ENCODE peak calls at places on chromosomes 1 and 21, in four cellular contexts. One of them, this sample, is unnamed.

GRCh38 chr1:108661030-108661609 is at the start of gene HENMT1:
- DNase-seq in tibial artery: peak
- DNase-seq in AG08396: peak
- DNase-seq in Ammon's horn: peak
- DNase-seq in this sample: peak

GRCh38 chr1:26907071-26907922 is 6.5 kb downstream of the NR0B2 start:
- DNase-seq in Ammon's horn: no peak
- DNase-seq in AG08396: peak
- DNase-seq in tibial artery: no peak
- DNase-seq in this sample: no peak

GRCh38 chr1:83028467-83028866 is 970.5 kb downstream of the TTLL7 start:
- DNase-seq in tibial artery: no peak
- DNase-seq in AG08396: no peak
- DNase-seq in Ammon's horn: no peak
- DNase-seq in this sample: no peak

GRCh38 chr1:228181105-228181504 is 15.5 kb downstream of the IBA57 start:
- DNase-seq in tibial artery: no peak
- DNase-seq in AG08396: no peak
- DNase-seq in Ammon's horn: no peak
- DNase-seq in this sample: no peak

GRCh38 chr1:12010751-12011570 is 8.3 kb upstream of the MIIP start:
- DNase-seq in tibial artery: no peak
- DNase-seq in AG08396: no peak
- DNase-seq in Ammon's horn: no peak
- DNase-seq in this sample: no peak

GRCh38 chr1:6554907-6555778 is at the start of gene TAS1R1:
- DNase-seq in tibial artery: peak
- DNase-seq in AG08396: peak
- DNase-seq in Ammon's horn: peak
- DNase-seq in this sample: peak

GRCh38 chr1:38656741-38657140 is 202.8 kb downstream of the RRAGC start:
- DNase-seq in AG08396: no peak
- DNase-seq in tibial artery: no peak
- DNase-seq in Ammon's horn: no peak
- DNase-seq in this sample: no peak

GRCh38 chr1:29251164-29252130 is 15.1 kb downstream of the PTPRU start:
- DNase-seq in Ammon's horn: no peak
- DNase-seq in AG08396: no peak
- DNase-seq in tibial artery: no peak
- DNase-seq in this sample: no peak

GRCh38 chr21:31744162-31744800 is 12.4 kb upstream of the SCAF4 start:
- DNase-seq in Ammon's horn: no peak
- DNase-seq in tibial artery: no peak
- DNase-seq in AG08396: no peak
- DNase-seq in this sample: no peak

GRCh38 chr1:84570436-84571149 is 3.6 kb downstream of the CTBS start:
- DNase-seq in Ammon's horn: no peak
- DNase-seq in AG08396: no peak
- DNase-seq in tibial artery: no peak
- DNase-seq in this sample: no peak

GRCh38 chr1:35243681-35244080 is 24.8 kb upstream of the ZMYM4 start:
- DNase-seq in AG08396: no peak
- DNase-seq in Ammon's horn: no peak
- DNase-seq in tibial artery: no peak
- DNase-seq in this sample: peak

GRCh38 chr1:63322248-63322943 is at the start of gene FOXD3:
- DNase-seq in tibial artery: no peak
- DNase-seq in AG08396: peak
- DNase-seq in Ammon's horn: no peak
- DNase-seq in this sample: peak

GRCh38 chr1:24769656-24770651 is 24.7 kb downstream of the CLIC4 start:
- DNase-seq in Ammon's horn: no peak
- DNase-seq in AG08396: peak
- DNase-seq in tibial artery: no peak
- DNase-seq in this sample: no peak

GRCh38 chr1:212565079-212565478 is 43.5 kb upstream of the ATF3 start:
- DNase-seq in tibial artery: no peak
- DNase-seq in Ammon's horn: no peak
- DNase-seq in AG08396: no peak
- DNase-seq in this sample: no peak

GRCh38 chr1:182709855-182710254 is 25.5 kb upstream of the RGS8 start:
- DNase-seq in tibial artery: no peak
- DNase-seq in Ammon's horn: no peak
- DNase-seq in AG08396: no peak
- DNase-seq in this sample: no peak

GRCh38 chr1:112605633-112606327 is 13.2 kb downstream of the ST7L start:
- DNase-seq in Ammon's horn: no peak
- DNase-seq in tibial artery: no peak
- DNase-seq in AG08396: no peak
- DNase-seq in this sample: no peak

GRCh38 chr1:193538690-193539089 is 352.3 kb upstream of the B3GALT2 start:
- DNase-seq in Ammon's horn: no peak
- DNase-seq in tibial artery: no peak
- DNase-seq in AG08396: no peak
- DNase-seq in this sample: no peak

GRCh38 chr1:236122176-236122575 is 20.2 kb upstream of the GPR137B start:
- DNase-seq in AG08396: no peak
- DNase-seq in tibial artery: no peak
- DNase-seq in Ammon's horn: no peak
- DNase-seq in this sample: no peak

GRCh38 chr1:229385853-229386456 is 43.1 kb upstream of the CCSAP start:
- DNase-seq in Ammon's horn: no peak
- DNase-seq in AG08396: no peak
- DNase-seq in tibial artery: no peak
- DNase-seq in this sample: no peak

GRCh38 chr1:13996334-13996733 is 296.3 kb downstream of the PRDM2 start:
- DNase-seq in tibial artery: no peak
- DNase-seq in AG08396: no peak
- DNase-seq in Ammon's horn: no peak
- DNase-seq in this sample: no peak

GRCh38 chr21:44512496-44513388 is 27.3 kb downstream of the KRTAP10-1 start:
- DNase-seq in Ammon's horn: no peak
- DNase-seq in tibial artery: no peak
- DNase-seq in AG08396: no peak
- DNase-seq in this sample: no peak

GRCh38 chr1:10631121-10631810 is 156.5 kb downstream of the PEX14 start:
- DNase-seq in tibial artery: no peak
- DNase-seq in AG08396: no peak
- DNase-seq in Ammon's horn: no peak
- DNase-seq in this sample: no peak

GRCh38 chr1:171014878-171015277 is 75.8 kb upstream of the FMO3 start:
- DNase-seq in AG08396: no peak
- DNase-seq in tibial artery: no peak
- DNase-seq in Ammon's horn: no peak
- DNase-seq in this sample: no peak

This sample was measured in left lobe of liver.